ENCODE peak calls at places on chromosomes 11 and 22, in eight cellular contexts. N is Peyer's patch, J is heart left ventricle, K is K562, X is stomach, C is gastrocnemius medialis, S is spleen, V is body of pancreas. P is an unnamed sample.

GRCh38 chr11:2914475-2915195 is 14.6 kb downstream of the PHLDA2 start:
- DNase-seq in N (no peak), J (peak; percentile 86), K (no peak), X (peak; percentile 50), C (no peak), S (no peak), V (no peak), P (no peak)

GRCh38 chr22:44595841-44596341 is 97.9 kb upstream of the RTL6 start:
- DNase-seq in N (no peak), J (no peak), K (no peak), X (no peak), C (no peak), S (no peak), V (no peak), P (peak; percentile 7)

GRCh38 chr22:46551996-46552395 is 14.6 kb upstream of the CELSR1 start:
- DNase-seq in N (no peak), J (no peak), K (no peak), X (no peak), C (no peak), S (peak; percentile 19), V (no peak), P (no peak)

GRCh38 chr11:2200536-2200935 is 28.9 kb upstream of the TH start:
- DNase-seq in N (no peak), J (peak; percentile 54), K (no peak), X (no peak), C (no peak), S (peak; percentile 57), V (no peak), P (no peak)

GRCh38 chr11:88352139-88352538 is 14.6 kb upstream of the CTSC start:
- DNase-seq in N (no peak), J (no peak), K (no peak), X (no peak), C (no peak), S (no peak), V (no peak), P (no peak)

GRCh38 chr22:49331878-49332277 is 495.8 kb downstream of the BRD1 start:
- DNase-seq in N (no peak), J (no peak), K (no peak), X (peak; percentile 20), C (no peak), S (peak; percentile 50), V (no peak), P (peak; percentile 14)

GRCh38 chr11:30533445-30533947 is 52.7 kb downstream of the MPPED2 start:
- DNase-seq in N (no peak), J (no peak), K (no peak), X (no peak), C (no peak), S (no peak), V (no peak), P (no peak)

GRCh38 chr11:102666331-102666957 is 39.1 kb downstream of the MMP27 start:
- DNase-seq in N (no peak), J (no peak), K (peak; percentile 61), X (no peak), C (no peak), S (no peak), V (peak; percentile 21), P (peak; percentile 56)

GRCh38 chr11:70130636-70131035 is 52.5 kb downstream of the ANO1 start:
- DNase-seq in N (no peak), J (no peak), K (no peak), X (no peak), C (no peak), S (no peak), V (no peak), P (no peak)

GRCh38 chr11:111421251-111421650 is 42.2 kb upstream of the POU2AF1 start:
- DNase-seq in N (no peak), J (no peak), K (no peak), X (no peak), C (no peak), S (no peak), V (no peak), P (no peak)

GRCh38 chr11:66081505-66081904 is 11.4 kb downstream of the PACS1 start:
- DNase-seq in N (peak; percentile 91), J (no peak), K (no peak), X (peak; percentile 78), C (peak; percentile 38), S (peak; percentile 93), V (peak; percentile 29), P (peak; percentile 20)

GRCh38 chr22:46731246-46732040 is 6.6 kb downstream of the CERK start:
- DNase-seq in N (no peak), J (no peak), K (no peak), X (peak; percentile 88), C (peak; percentile 68), S (no peak), V (peak; percentile 80), P (no peak)

GRCh38 chr11:120124355-120124754 is 13.6 kb downstream of the TRIM29 start:
- DNase-seq in N (no peak), J (no peak), K (no peak), X (no peak), C (no peak), S (no peak), V (no peak), P (no peak)

GRCh38 chr22:47609653-47610052 is 847.2 kb downstream of the TBC1D22A start:
- DNase-seq in N (no peak), J (no peak), K (no peak), X (no peak), C (no peak), S (peak; percentile 55), V (no peak), P (no peak)

GRCh38 chr11:62427630-62428233 is 8.9 kb downstream of the SCGB1A1 start:
- DNase-seq in N (no peak), J (no peak), K (no peak), X (no peak), C (no peak), S (no peak), V (no peak), P (no peak)

GRCh38 chr11:134386945-134387344 is 25.1 kb downstream of the B3GAT1 start:
- DNase-seq in N (no peak), J (no peak), K (no peak), X (no peak), C (no peak), S (no peak), V (no peak), P (no peak)

GRCh38 chr11:85766801-85767200 is 44.1 kb downstream of the SYTL2 start:
- DNase-seq in N (no peak), J (no peak), K (no peak), X (no peak), C (no peak), S (no peak), V (no peak), P (no peak)

GRCh38 chr22:27416553-27417427 is 384.8 kb downstream of the MN1 start:
- DNase-seq in N (no peak), J (no peak), K (no peak), X (peak; percentile 34), C (no peak), S (no peak), V (no peak), P (no peak)

GRCh38 chr11:118892964-118893363 is 9.3 kb downstream of the CXCR5 start:
- DNase-seq in N (peak; percentile 43), J (no peak), K (no peak), X (no peak), C (no peak), S (peak; percentile 77), V (peak; percentile 13), P (no peak)
- TF ChIP-seq POLR2A in N (no peak), J (no peak), K (no peak), X (no peak), C (no peak), S (no peak), V (no peak), P (no peak)

GRCh38 chr11:94749367-94749766 is 18.8 kb upstream of the AMOTL1 start:
- DNase-seq in N (no peak), J (no peak), K (no peak), X (no peak), C (no peak), S (no peak), V (no peak), P (no peak)

GRCh38 chr11:94751806-94752205 is 16.4 kb upstream of the AMOTL1 start:
- DNase-seq in N (no peak), J (no peak), K (no peak), X (no peak), C (no peak), S (no peak), V (no peak), P (no peak)

GRCh38 chr11:94753630-94754029 is 14.5 kb upstream of the AMOTL1 start:
- DNase-seq in N (no peak), J (no peak), K (no peak), X (no peak), C (no peak), S (no peak), V (no peak), P (no peak)

GRCh38 chr11:94750319-94751215 is 17.6 kb upstream of the AMOTL1 start:
- DNase-seq in N (no peak), J (no peak), K (no peak), X (no peak), C (no peak), S (no peak), V (no peak), P (no peak)

DNA sequence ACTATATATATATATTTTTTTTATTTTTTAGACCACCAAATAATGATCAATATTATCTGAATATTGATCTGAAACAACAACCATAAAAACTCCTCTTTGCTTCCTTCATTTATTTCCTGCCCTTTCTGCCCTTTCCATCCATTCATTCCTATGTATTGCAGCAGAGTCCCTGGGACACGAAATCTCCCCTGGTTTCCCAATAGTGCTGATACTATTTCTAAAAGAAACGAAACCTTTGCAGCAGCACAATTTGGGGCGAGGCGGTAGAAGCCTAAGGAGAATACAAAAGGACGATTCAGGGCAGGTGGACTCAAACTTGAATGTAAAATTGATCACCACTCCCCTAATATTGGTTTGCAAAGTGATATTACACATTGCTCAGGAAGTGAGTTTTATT is 16.9 kb upstream of the AMOTL1 start:
- DNase-seq in N (no peak), J (no peak), K (no peak), X (no peak), C (peak; percentile 45), S (no peak), V (no peak), P (no peak)
- TF ChIP-seq CTCF in N (no peak), J (no peak), K (no peak), X (no peak), C (no peak), S (no peak), V (no peak), P (no peak)

DNA sequence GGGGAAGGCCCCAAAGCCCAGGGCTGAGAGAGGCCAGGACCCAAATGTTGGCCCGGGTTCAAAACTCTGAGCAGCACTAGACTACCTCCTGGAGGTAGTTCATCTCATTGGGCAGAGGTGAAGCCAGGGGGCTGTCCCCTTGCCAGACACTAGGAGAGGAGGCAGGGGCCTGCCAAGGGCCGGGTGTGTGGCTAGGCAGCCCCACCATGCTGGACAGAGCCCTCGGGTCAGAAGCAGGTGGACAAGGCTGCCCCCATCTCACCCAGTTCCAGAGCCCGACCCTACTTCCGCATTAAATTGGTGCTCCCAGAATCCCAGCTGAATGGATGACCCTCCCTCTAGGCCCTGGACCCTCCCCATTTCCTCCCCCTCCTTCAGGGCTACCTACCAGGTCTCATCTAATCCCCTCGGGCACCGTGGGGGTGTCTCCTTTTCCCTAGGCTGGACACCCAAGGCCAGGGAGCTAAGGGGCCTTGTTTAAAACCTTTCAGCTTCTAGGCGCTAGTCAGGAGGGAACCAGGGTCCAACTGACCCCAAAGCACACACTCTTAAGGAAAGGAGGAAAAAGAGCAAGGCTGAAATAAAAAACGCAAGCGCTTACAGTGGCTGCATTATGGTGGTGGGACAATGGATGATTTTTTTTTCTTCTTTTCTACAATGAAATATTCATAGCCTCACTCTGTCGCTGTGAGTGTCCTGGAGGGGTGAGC is 72.1 kb upstream of the TCF20 start:
- DNase-seq in N (no peak), J (no peak), K (no peak), X (no peak), C (no peak), S (no peak), V (no peak), P (no peak)
- H3K4me3 ChIP-seq in N (peak overlapping the region; percentile 46), J (peak overlapping the region; percentile 48), K (no peak overlapping the region), X (peak overlapping the region; percentile 49), C (peak overlapping the region; percentile 42), S (peak overlapping the region; percentile 62), V (no peak overlapping the region), P (peak overlapping the region; percentile 59)

GRCh38 chr11:73972620-73973449 is 9.8 kb downstream of the UCP2 start:
- DNase-seq in N (no peak), J (no peak), K (no peak), X (no peak), C (no peak), S (peak; percentile 74), V (no peak), P (no peak)
- TF ChIP-seq POLR2A in N (no peak), J (no peak), K (peak; percentile 62), X (no peak), C (no peak), S (no peak), V (no peak), P (no peak)

P was measured in adrenal gland.